ENCODE peak calls at places on chromosomes 3 and 15, in five cellular contexts. X, D, V, P and L are unnamed samples.

GRCh38 chr15:52567886-52568568 is 803 bp downstream of the ARPP19 start:
- DNase-seq in V (peak), P (no peak), D (no peak), X (peak), L (peak)

GRCh38 chr15:48177383-48177874 is 666 bp downstream of the MYEF2 start:
- DNase-seq in D (no peak), X (peak), P (no peak), V (no peak), L (peak)

GRCh38 chr15:94777037-94777436 is 545.7 kb downstream of the MCTP2 start:
- DNase-seq in P (no peak), X (no peak), D (no peak), V (no peak), L (no peak)

GRCh38 chr3:99250272-99250671 is 348.8 kb upstream of the DCBLD2 start:
- DNase-seq in X (peak), D (no peak), V (no peak), P (no peak), L (peak)

GRCh38 chr3:38354588-38355344 is 8.2 kb downstream of the XYLB start:
- DNase-seq in D (no peak), V (no peak), P (peak), X (peak), L (peak)

GRCh38 chr3:116270053-116270452 is 175.2 kb downstream of the LSAMP start:
- DNase-seq in X (peak), P (no peak), V (no peak), D (no peak), L (no peak)

GRCh38 chr3:73605388-73605787 is 19.4 kb downstream of the PDZRN3 start:
- DNase-seq in D (no peak), P (no peak), V (no peak), X (no peak), L (peak)

GRCh38 chr3:45832691-45833090 is 9.2 kb downstream of the LZTFL1 start:
- DNase-seq in D (no peak), X (peak), V (no peak), P (no peak), L (peak)

GRCh38 chr3:183178833-183179549 is 16.5 kb upstream of the LAMP3 start:
- DNase-seq in D (peak), X (peak), P (no peak), V (no peak), L (peak)

GRCh38 chr3:58084788-58085543 is 76.7 kb downstream of the FLNB start:
- DNase-seq in D (no peak), X (no peak), V (no peak), P (no peak), L (no peak)

GRCh38 chr3:183537295-183537730 is 18.2 kb downstream of the KLHL6 start:
- DNase-seq in P (peak), D (no peak), V (no peak), X (no peak), L (peak)

GRCh38 chr3:164779816-164780215 is 298.5 kb downstream of the SI start:
- DNase-seq in D (no peak), V (no peak), P (no peak), X (no peak), L (no peak)

GRCh38 chr3:72848703-72849081 is 447 bp upstream of the SHQ1 start:
- DNase-seq in V (no peak), X (no peak), D (no peak), P (peak), L (peak)

GRCh38 chr3:184772667-184773272 is 39.2 kb upstream of the VPS8 start:
- DNase-seq in V (no peak), P (no peak), X (no peak), D (no peak), L (no peak)

GRCh38 chr15:84702961-84703482 is 12.9 kb downstream of the SEC11A start:
- DNase-seq in X (no peak), P (no peak), V (no peak), D (peak), L (peak)

GRCh38 chr3:31466016-31466415 is 66.7 kb upstream of the STT3B start:
- DNase-seq in D (no peak), P (no peak), V (no peak), X (peak), L (peak)

GRCh38 chr3:141277451-141277850 is 45.8 kb downstream of the PXYLP1 start:
- DNase-seq in V (no peak), P (no peak), X (no peak), D (no peak), L (no peak)

GRCh38 chr3:139248593-139249255 is 95.1 kb upstream of the MRPS22 start:
- DNase-seq in V (no peak), P (no peak), D (no peak), X (no peak), L (no peak)

GRCh38 chr3:195263193-195263924 is 7.6 kb downstream of the XXYLT1 start:
- DNase-seq in D (no peak), V (no peak), P (no peak), X (no peak), L (no peak)

GRCh38 chr3:195583831-195584542 is at the start of gene APOD:
- DNase-seq in X (peak), P (no peak), D (peak), V (no peak), L (peak)

GRCh38 chr3:119990888-119991287 is 103.4 kb downstream of the GSK3B start:
- DNase-seq in P (no peak), V (no peak), D (no peak), X (peak), L (peak)

GRCh38 chr15:96893159-96893906 is 562.8 kb downstream of the NR2F2 start:
- DNase-seq in D (no peak), X (peak), P (no peak), V (no peak), L (peak)

GRCh38 chr15:42584031-42584765 is 8.8 kb downstream of the STARD9 start:
- DNase-seq in X (no peak), D (no peak), V (no peak), P (no peak), L (no peak)

GRCh38 chr3:58206406-58207011 is 4.3 kb downstream of the DNASE1L3 start:
- DNase-seq in P (no peak), V (no peak), X (peak), D (no peak), L (peak)

GRCh38 chr15:42457445-42458442 is 33.2 kb downstream of the ZNF106 start:
- DNase-seq in D (peak), X (no peak), P (no peak), V (no peak), L (peak)

GRCh38 chr3:147397155-147397888 is 9.0 kb downstream of the ZIC4 start:
- DNase-seq in D (no peak), X (no peak), P (no peak), V (no peak), L (peak)

GRCh38 chr3:112512320-112512719 is 13.0 kb upstream of the BTLA start:
- DNase-seq in X (no peak), D (no peak), V (no peak), P (no peak), L (peak)

GRCh38 chr3:18207232-18207631 is 217.9 kb downstream of the SATB1 start:
- DNase-seq in D (no peak), P (no peak), X (no peak), V (no peak), L (no peak)

GRCh38 chr3:170442945-170443344 is 24.3 kb downstream of the CLDN11 start:
- DNase-seq in V (no peak), X (no peak), P (no peak), D (no peak), L (no peak)

GRCh38 chr3:123582315-123582714 is 2.5 kb downstream of the HACD2 start:
- DNase-seq in X (peak), D (no peak), P (no peak), V (no peak), L (peak)
- H3K4me3 ChIP-seq in X (peak), D (no peak), P (peak), V (no peak), L (no peak)

DNA sequence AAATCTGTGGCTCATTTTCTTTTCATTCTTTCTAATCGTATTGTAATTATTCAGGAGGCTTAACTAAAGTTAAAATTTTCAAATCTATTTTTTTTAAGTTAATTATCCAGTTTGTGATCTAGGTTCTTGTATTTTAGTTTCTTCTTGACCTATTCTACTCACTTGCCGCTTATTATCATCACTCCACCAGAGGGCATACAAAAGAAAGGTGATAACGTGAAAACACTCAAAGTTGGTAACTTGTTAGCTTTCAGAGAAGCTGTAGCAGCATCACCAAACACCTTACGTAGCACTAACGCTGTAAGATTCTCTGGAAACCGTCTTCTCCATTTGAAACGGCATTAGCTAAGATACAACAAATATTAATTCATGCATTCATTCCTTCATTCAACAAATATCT is 4.8 kb downstream of the GNB4 start:
- DNase-seq in V (no peak), D (no peak), X (peak), P (no peak), L (peak)
- TF ChIP-seq CTCF in V (peak), D (peak), X (peak), P (no peak), L (peak)

GRCh38 chr15:82570721-82571519 is 30.7 kb upstream of the RPS17 start:
- DNase-seq in P (no peak), D (no peak), V (no peak), X (peak), L (peak)
- H3K4me3 ChIP-seq in P (no peak), D (peak), V (no peak), X (peak), L (peak)

DNA sequence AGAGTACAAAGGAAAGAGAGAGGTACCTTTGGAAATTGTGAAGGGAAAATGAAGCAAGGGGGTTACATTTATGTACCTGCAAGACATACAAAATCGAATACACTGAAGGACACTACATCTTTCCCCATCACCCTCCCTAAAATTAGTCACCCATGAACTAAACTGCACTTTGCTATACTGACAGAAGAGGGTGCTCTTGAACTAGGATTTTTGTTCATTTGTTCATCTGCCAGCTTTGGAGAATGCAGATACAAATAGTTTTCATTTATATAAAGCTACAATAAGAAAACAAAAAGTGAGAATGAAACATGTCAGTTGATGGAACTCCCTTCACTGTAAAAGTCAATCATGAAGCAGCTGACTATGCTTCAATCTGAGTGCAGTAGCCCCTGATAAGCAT is 55.7 kb downstream of the PCCB start:
- DNase-seq in P (no peak), D (no peak), V (no peak), X (no peak), L (peak)
- TF ChIP-seq CTCF in P (no peak), D (no peak), V (no peak), X (no peak), L (peak)

GRCh38 chr3:71241981-71242552 is 341.5 kb downstream of the FOXP1 start:
- DNase-seq in V (no peak), X (no peak), D (no peak), P (no peak), L (no peak)

GRCh38 chr3:71238267-71238985 is 345.1 kb downstream of the FOXP1 start:
- DNase-seq in X (no peak), D (no peak), V (no peak), P (no peak), L (no peak)

GRCh38 chr3:71237661-71238060 is 345.9 kb downstream of the FOXP1 start:
- DNase-seq in X (no peak), V (no peak), P (no peak), D (no peak), L (no peak)

GRCh38 chr3:71243230-71243629 is 340.3 kb downstream of the FOXP1 start:
- DNase-seq in D (no peak), X (no peak), P (no peak), V (no peak), L (no peak)

DNA sequence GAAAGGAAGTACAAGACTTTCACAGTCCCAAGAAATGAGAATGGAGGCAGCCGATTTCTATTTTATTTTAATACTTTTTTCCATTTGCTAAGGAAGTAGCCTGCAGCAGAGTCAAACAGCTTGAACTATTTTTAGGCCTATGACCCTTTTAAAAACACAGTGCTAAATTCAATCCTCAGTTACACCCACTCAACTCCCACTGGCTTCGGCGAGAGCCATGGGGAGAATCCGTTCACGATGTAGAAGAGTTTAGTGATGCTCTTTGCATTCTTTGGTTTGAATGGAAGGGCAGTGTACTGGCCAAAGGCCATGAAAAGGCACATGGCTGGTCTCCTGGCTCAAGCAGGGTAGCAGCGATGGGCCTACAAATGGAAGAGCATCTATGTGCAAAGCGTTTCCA is 343.5 kb downstream of the FOXP1 start:
- DNase-seq in V (no peak), P (no peak), X (no peak), D (no peak), L (no peak)
- H3K4me3 ChIP-seq in V (no peak), P (no peak), X (no peak), D (no peak), L (no peak)